ENCODE peak calls at places on chromosomes 16 and 17, in four cellular contexts. K is H1, Q is K562, X is HepG2. J is an unnamed sample. For H3K9me3, the result is how much of the 10 kb centered on the place peaks cover.

GRCh38 chr16:76598498-76598897 is 321.3 kb downstream of the CNTNAP4 start:
- DNase-seq in K (no peak), Q (no peak), X (no peak), J (no peak)

GRCh38 chr16:5323284-5323683 is 225.7 kb upstream of the EEF2KMT start:
- DNase-seq in K (peak), Q (no peak), X (no peak), J (no peak)

GRCh38 chr17:69733171-69734014 is 318.9 kb downstream of the MAP2K6 start:
- DNase-seq in K (no peak), Q (no peak), X (no peak), J (peak)

GRCh38 chr17:9473716-9474115 is 101.9 kb downstream of the STX8 start:
- DNase-seq in K (no peak), Q (no peak), X (peak), J (no peak)

GRCh38 chr16:1678500-1679098 is 520 bp downstream of the JPT2 start:
- DNase-seq in K (no peak), Q (no peak), X (peak), J (peak)

GRCh38 chr16:50207652-50208051 is 54.5 kb downstream of the TENT4B start:
- DNase-seq in K (no peak), Q (no peak), X (no peak), J (no peak)

GRCh38 chr16:15990902-15991301 is 41.5 kb downstream of the ABCC1 start:
- DNase-seq in K (no peak), Q (peak), X (no peak), J (no peak)

GRCh38 chr17:973053-973452 is 6.5 kb downstream of the NXN start:
- DNase-seq in K (no peak), Q (no peak), X (no peak), J (no peak)

GRCh38 chr17:72913315-72913714 is 179.2 kb downstream of the SLC39A11 start:
- DNase-seq in K (no peak), Q (no peak), X (no peak), J (no peak)

GRCh38 chr17:82736511-82737185 is 1.2 kb downstream of the FN3K start:
- DNase-seq in K (no peak), Q (no peak), X (no peak), J (no peak)

GRCh38 chr17:63821809-63822208 is 5.4 kb upstream of the PSMC5 start:
- DNase-seq in K (no peak), Q (no peak), X (no peak), J (no peak)

GRCh38 chr16:25403852-25404251 is 146.2 kb upstream of the ZKSCAN2 start:
- DNase-seq in K (no peak), Q (no peak), X (no peak), J (no peak)

GRCh38 chr16:60642956-60643355 is 1393.3 kb downstream of the CDH8 start:
- DNase-seq in K (no peak), Q (no peak), X (no peak), J (no peak)

GRCh38 chr17:37725601-37726146 is 19.2 kb downstream of the HNF1B start:
- DNase-seq in K (no peak), Q (no peak), X (no peak), J (no peak)

GRCh38 chr16:10206215-10206614 is 24.0 kb upstream of the GRIN2A start:
- DNase-seq in K (no peak), Q (no peak), X (no peak), J (no peak)

GRCh38 chr16:23682181-23682580 is 3.5 kb downstream of the PLK1 start:
- DNase-seq in K (no peak), Q (no peak), X (no peak), J (no peak)

GRCh38 chr16:83390759-83391158 is 417.0 kb upstream of the HSBP1 start:
- DNase-seq in K (no peak), Q (no peak), X (no peak), J (no peak)

GRCh38 chr16:67411339-67411738 is 4.9 kb downstream of the ZDHHC1 start:
- DNase-seq in K (no peak), Q (no peak), X (peak), J (no peak)

GRCh38 chr17:29929006-29929543 is 953 bp downstream of the SSH2 start:
- DNase-seq in K (peak), Q (peak), X (peak), J (peak)

GRCh38 chr17:4601326-4601725 is 17.0 kb downstream of the SMTNL2 start:
- DNase-seq in K (no peak), Q (no peak), X (no peak), J (no peak)

GRCh38 chr16:70788668-70789161 is 12.2 kb downstream of the VAC14 start:
- DNase-seq in K (no peak), Q (no peak), X (no peak), J (no peak)

GRCh38 chr16:11994187-11995119 is 17.9 kb downstream of the SNX29 start:
- DNase-seq in K (no peak), Q (no peak), X (peak), J (no peak)

GRCh38 chr16:89484088-89484501 is 6.3 kb downstream of the ANKRD11 start:
- DNase-seq in K (no peak), Q (no peak), X (no peak), J (no peak)

GRCh38 chr17:41523787-41524186 is 4.3 kb downstream of the KRT19 start:
- DNase-seq in K (no peak), Q (no peak), X (no peak), J (no peak)

GRCh38 chr16:30669026-30670000 is 11.1 kb downstream of the FBRS start:
- DNase-seq in K (no peak), Q (no peak), X (no peak), J (no peak)

GRCh38 chr16:12091569-12092346 is 115.2 kb downstream of the SNX29 start:
- DNase-seq in K (no peak), Q (no peak), X (no peak), J (no peak)

GRCh38 chr17:32102172-32102571 is 40.1 kb upstream of the RHOT1 start:
- DNase-seq in K (peak), Q (no peak), X (no peak), J (no peak)

GRCh38 chr17:45096141-45096540 is 35.0 kb downstream of the NMT1 start:
- DNase-seq in K (no peak), Q (no peak), X (peak), J (peak)

GRCh38 chr17:65553646-65554567 is 7.5 kb downstream of the AXIN2 start:
- DNase-seq in K (no peak), Q (no peak), X (no peak), J (no peak)

GRCh38 chr16:29662000-29662728 is 883 bp upstream of the SPN start:
- DNase-seq in K (no peak), Q (no peak), X (no peak), J (no peak)

GRCh38 chr17:47621293-47622178 is 28.2 kb upstream of the KPNB1 start:
- DNase-seq in K (no peak), Q (no peak), X (no peak), J (peak)

GRCh38 chr17:17254026-17254425 is 17.1 kb upstream of the FLCN start:
- DNase-seq in K (no peak), Q (no peak), X (no peak), J (no peak)
- TF ChIP-seq PHF8 in K (no peak), Q (no peak), X (no peak), J (no peak)

GRCh38 chr16:79007614-79008013 is 592.9 kb downstream of the MAF start:
- DNase-seq in K (no peak), Q (no peak), X (no peak), J (no peak)
- H3K9me3 ChIP-seq in K (under half), Q (under half), X (under half), J (under half)

GRCh38 chr16:64122177-64122576 is 999.7 kb downstream of the CDH11 start:
- DNase-seq in K (no peak), Q (no peak), X (no peak), J (no peak)

GRCh38 chr16:64116151-64116550 is 1005.7 kb downstream of the CDH11 start:
- DNase-seq in K (no peak), Q (no peak), X (no peak), J (no peak)

DNA sequence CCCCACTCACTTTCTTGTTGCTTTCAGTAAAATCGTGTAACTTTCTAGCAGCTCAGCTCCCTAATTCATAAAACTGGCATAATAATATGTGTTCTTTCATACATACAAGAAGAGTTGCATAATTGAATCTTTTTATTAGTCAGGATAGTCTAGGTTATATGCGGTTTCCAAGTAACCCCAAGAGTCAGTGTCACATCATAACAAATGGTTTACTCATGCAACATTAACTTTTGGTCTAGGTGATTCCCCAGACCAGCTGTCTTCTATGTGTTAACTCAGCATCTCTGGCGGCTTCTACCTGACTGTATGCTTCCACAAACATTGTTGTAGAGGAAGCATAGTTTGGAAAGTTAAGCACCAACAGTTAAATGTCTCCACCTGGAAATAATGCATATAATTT is 1000.4 kb downstream of the CDH11 start:
- DNase-seq in K (no peak), Q (no peak), X (no peak), J (no peak)
- TF ChIP-seq PHF8 in K (no peak), Q (no peak), X (no peak), J (no peak)

GRCh38 chr17:16622540-16623277 is 30.9 kb downstream of the ZNF624 start:
- DNase-seq in K (no peak), Q (no peak), X (no peak), J (no peak)

GRCh38 chr17:16617481-16618060 is 36.1 kb downstream of the ZNF624 start:
- DNase-seq in K (no peak), Q (no peak), X (no peak), J (no peak)

GRCh38 chr17:16623282-16623681 is 30.4 kb downstream of the ZNF624 start:
- DNase-seq in K (no peak), Q (no peak), X (no peak), J (no peak)
- H3K9me3 ChIP-seq in K (under half), Q (under half), X (half or more), J (half or more)

DNA sequence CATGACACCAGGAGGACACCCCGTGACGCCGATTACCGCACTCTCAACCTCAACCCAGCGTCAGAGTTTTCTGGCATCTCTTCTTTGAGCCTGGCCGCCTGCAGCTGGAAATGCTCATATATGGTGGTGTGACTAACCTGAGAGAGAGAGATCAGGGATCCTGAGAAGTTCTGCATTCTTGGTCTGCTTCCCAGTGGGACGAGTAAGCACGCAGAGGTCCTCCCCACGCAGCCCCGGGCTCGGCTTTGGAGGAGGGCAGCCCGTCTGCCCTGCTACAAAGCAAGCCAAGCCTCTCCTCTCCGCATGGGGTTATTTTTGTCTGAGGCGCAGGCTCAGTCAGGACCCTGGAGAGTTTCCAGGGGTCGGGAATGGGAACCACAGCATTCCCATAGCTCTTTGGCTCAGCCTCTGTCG is 16.5 kb downstream of the CRISPLD2 start:
- DNase-seq in K (peak), Q (no peak), X (no peak), J (peak)
- TF ChIP-seq PHF8 in K (no peak), Q (no peak), X (no peak), J (no peak)

DNA sequence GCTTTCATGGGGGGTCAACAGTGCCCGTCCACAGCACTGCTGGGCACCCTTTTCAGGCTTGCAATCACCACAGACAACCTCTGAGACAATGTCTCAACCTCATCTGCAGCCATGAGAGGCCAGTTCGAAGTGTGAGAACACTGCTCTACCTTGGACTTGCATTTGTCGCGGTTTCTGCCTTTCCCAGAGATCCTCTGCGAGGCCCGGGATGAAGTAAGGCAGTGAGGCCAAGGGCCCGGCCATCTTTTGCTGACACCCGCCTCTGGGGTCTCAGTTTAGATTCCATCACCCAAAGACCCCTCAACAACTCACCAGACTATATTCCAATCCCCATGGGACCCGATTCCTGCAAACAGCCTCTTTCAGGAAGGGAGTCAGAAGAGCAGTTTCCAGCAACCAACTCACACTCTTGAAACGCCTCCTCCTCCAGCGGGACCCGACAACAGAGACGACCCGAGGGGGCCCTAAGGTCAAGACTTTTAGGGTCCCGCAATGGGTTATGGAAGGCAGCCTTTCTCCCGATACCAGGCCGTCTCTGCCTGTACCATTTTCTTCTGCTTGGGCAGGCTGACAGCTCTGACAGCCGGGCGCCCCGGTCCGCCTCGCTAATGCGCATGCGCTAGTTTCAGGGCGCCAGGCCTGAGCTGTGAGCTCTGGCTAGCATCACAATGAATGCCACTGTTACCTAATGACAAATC is 576.0 kb downstream of the KCNJ18 start:
- DNase-seq in K (no peak), Q (peak), X (no peak), J (no peak)
- H3K9me3 ChIP-seq in K (half or more), Q (under half), X (under half), J (under half)

GRCh38 chr17:6536566-6537065 is 19.7 kb downstream of the PITPNM3 start:
- DNase-seq in K (no peak), Q (no peak), X (no peak), J (no peak)
- TF ChIP-seq PHF8 in K (no peak), Q (no peak), X (no peak), J (no peak)

J was measured in A549.